ENCODE peak calls at places on chromosomes 16 and 17, in six cellular contexts. G is colonic mucosa, T is PC-9, L is neural progenitor cell, I is SK-N-SH, U is adrenal gland. B is an unnamed sample. For H3K4me1, the result is how much of the 10 kb centered on the place peaks cover.

GRCh38 chr17:73936908-73937627 is 266.4 kb upstream of the RPL38 start:
- DNase-seq in I (no peak), T (no peak), U (no peak), L (no peak), G (no peak), B (no peak)

GRCh38 chr17:59234631-59235030 is 14.3 kb downstream of the GDPD1 start:
- DNase-seq in T (no peak), G (no peak), I (no peak), L (no peak), U (no peak), B (no peak)

GRCh38 chr17:74757502-74757901 is 9.1 kb downstream of the NHERF1 start:
- DNase-seq in U (no peak), T (peak), I (peak), L (no peak), G (no peak), B (no peak)

GRCh38 chr16:81004646-81005353 is 1.9 kb downstream of the CMC2 start:
- DNase-seq in I (peak), G (peak), L (peak), T (peak), U (peak), B (peak)

GRCh38 chr17:37060094-37060493 is 111.3 kb downstream of the AATF start:
- DNase-seq in T (no peak), U (no peak), I (no peak), L (no peak), G (no peak), B (no peak)

GRCh38 chr16:645852-646678 is 3.1 kb upstream of the WDR90 start:
- DNase-seq in T (peak), I (no peak), L (no peak), G (no peak), U (peak), B (no peak)

GRCh38 chr17:41048441-41048840 is 1.3 kb upstream of the KRTAP2-1 start:
- DNase-seq in T (peak), I (no peak), L (no peak), G (no peak), U (no peak), B (no peak)

GRCh38 chr17:39963826-39964225 is 1.0 kb downstream of the GSDMA start:
- DNase-seq in G (no peak), U (no peak), L (no peak), T (peak), I (no peak), B (no peak)

GRCh38 chr16:66741971-66742396 is 9.4 kb downstream of the DYNC1LI2 start:
- DNase-seq in U (no peak), I (no peak), T (no peak), L (no peak), G (no peak), B (no peak)

GRCh38 chr16:88058136-88058535 is 106.9 kb downstream of the BANP start:
- DNase-seq in I (no peak), U (no peak), T (no peak), G (no peak), L (peak), B (no peak)

GRCh38 chr16:60137891-60138290 is 1403.8 kb upstream of the GOT2 start:
- DNase-seq in G (no peak), T (no peak), U (no peak), I (no peak), L (no peak), B (no peak)

GRCh38 chr16:15798671-15799070 is 58.2 kb downstream of the MYH11 start:
- DNase-seq in L (no peak), T (no peak), U (no peak), I (no peak), G (no peak), B (no peak)

GRCh38 chr16:89338863-89339262 is 121.4 kb downstream of the ZNF778 start:
- DNase-seq in T (no peak), I (no peak), G (no peak), U (no peak), L (no peak), B (no peak)

GRCh38 chr16:55555436-55555835 is 11.0 kb upstream of the CAPNS2 start:
- DNase-seq in G (no peak), T (no peak), U (no peak), I (no peak), L (no peak), B (no peak)

GRCh38 chr17:66541461-66542182 is 239.2 kb downstream of the PRKCA start:
- DNase-seq in I (peak), T (no peak), L (no peak), U (no peak), G (peak), B (no peak)

GRCh38 chr16:50304467-50305440 is 38.4 kb downstream of the ADCY7 start:
- DNase-seq in I (peak), G (no peak), L (no peak), U (no peak), T (no peak), B (no peak)

GRCh38 chr16:75820672-75821071 is 94.4 kb upstream of the CPHXL start:
- DNase-seq in L (no peak), U (no peak), T (peak), I (no peak), G (no peak), B (no peak)

GRCh38 chr17:32693135-32693897 is 183.6 kb downstream of the MYO1D start:
- DNase-seq in L (no peak), G (no peak), T (no peak), I (peak), U (no peak), B (no peak)

GRCh38 chr17:76082326-76083251 is 3.6 kb downstream of the ZACN start:
- DNase-seq in L (no peak), U (no peak), T (no peak), G (no peak), I (peak), B (peak)

GRCh38 chr16:55453909-55454308 is 25.1 kb upstream of the MMP2 start:
- DNase-seq in I (no peak), T (no peak), G (no peak), L (no peak), U (no peak), B (no peak)

GRCh38 chr17:33986566-33986965 is 268.5 kb upstream of the CCL2 start:
- DNase-seq in U (no peak), I (no peak), G (no peak), L (no peak), T (no peak), B (no peak)

GRCh38 chr16:87201052-87201451 is 116.1 kb downstream of the C16orf95 start:
- DNase-seq in G (no peak), U (peak), I (no peak), L (no peak), T (no peak), B (peak)

GRCh38 chr17:4480929-4481898 is 17.5 kb upstream of the SPNS2 start:
- DNase-seq in L (no peak), T (no peak), G (peak), I (no peak), U (no peak), B (no peak)

GRCh38 chr17:69764137-69764536 is 310.9 kb upstream of the KCNJ16 start:
- DNase-seq in U (no peak), I (no peak), G (no peak), L (no peak), T (no peak), B (peak)

GRCh38 chr17:31631759-31632158 is 227.3 kb downstream of the COPRS start:
- DNase-seq in I (no peak), G (no peak), T (no peak), L (no peak), U (no peak), B (no peak)

GRCh38 chr17:66300956-66301355 is 1.5 kb upstream of the PRKCA start:
- DNase-seq in T (no peak), U (no peak), I (no peak), L (no peak), G (no peak), B (no peak)

GRCh38 chr17:55348749-55349354 is 72.8 kb downstream of the MMD start:
- DNase-seq in U (peak), L (peak), T (peak), G (peak), I (peak), B (peak)

GRCh38 chr16:54935411-54936085 is 4.9 kb downstream of the IRX5 start:
- DNase-seq in T (no peak), L (no peak), I (no peak), U (no peak), G (no peak), B (peak)

GRCh38 chr17:13001991-13002615 is 15.7 kb downstream of the ELAC2 start:
- DNase-seq in L (no peak), I (no peak), U (no peak), T (no peak), G (no peak), B (peak)

GRCh38 chr16:19833176-19833575 is 51.5 kb downstream of the GPRC5B start:
- DNase-seq in L (no peak), I (no peak), T (no peak), U (no peak), G (no peak), B (no peak)

GRCh38 chr17:30530346-30531025 is 53.3 kb downstream of the GOSR1 start:
- DNase-seq in T (no peak), I (no peak), G (no peak), L (no peak), U (no peak), B (no peak)

GRCh38 chr16:71441348-71441781 is 489 bp downstream of the TLE7 start:
- DNase-seq in G (no peak), U (no peak), I (peak), L (no peak), T (no peak), B (no peak)

GRCh38 chr17:80962356-80963329 is 29.0 kb upstream of the CHMP6 start:
- DNase-seq in U (no peak), I (no peak), G (no peak), T (no peak), L (no peak), B (no peak)

GRCh38 chr17:80965606-80966005 is 26.0 kb upstream of the CHMP6 start:
- DNase-seq in G (no peak), T (no peak), U (no peak), L (no peak), I (no peak), B (no peak)

GRCh38 chr17:80964231-80964856 is 27.3 kb upstream of the CHMP6 start:
- DNase-seq in L (peak), I (no peak), U (no peak), T (no peak), G (no peak), B (no peak)

GRCh38 chr17:80963812-80964211 is 27.8 kb upstream of the CHMP6 start:
- DNase-seq in L (no peak), I (no peak), G (no peak), U (no peak), T (no peak), B (no peak)

GRCh38 chr17:80964859-80965580 is 26.6 kb upstream of the CHMP6 start:
- DNase-seq in T (no peak), I (no peak), U (no peak), L (peak), G (no peak), B (no peak)
- H3K4me1 ChIP-seq in T (under half), I (under half), U (under half), L (under half), G (under half), B (under half)

GRCh38 chr17:10116676-10117075 is 81.7 kb downstream of the GAS7 start:
- DNase-seq in I (no peak), G (no peak), U (no peak), T (no peak), L (no peak), B (no peak)
- H3K4me1 ChIP-seq in I (under half), G (under half), U (under half), T (under half), L (under half), B (under half)

GRCh38 chr16:11735801-11736200 is 6.9 kb downstream of the TXNDC11 start:
- DNase-seq in T (no peak), G (no peak), U (no peak), I (no peak), L (no peak), B (no peak)

GRCh38 chr16:11736903-11737302 is 5.8 kb downstream of the TXNDC11 start:
- DNase-seq in T (no peak), L (no peak), G (no peak), U (no peak), I (no peak), B (no peak)

GRCh38 chr16:11734653-11735043 is 8.0 kb downstream of the TXNDC11 start:
- DNase-seq in I (no peak), G (no peak), L (no peak), T (no peak), U (no peak), B (no peak)

GRCh38 chr16:11737678-11738077 is 5.0 kb downstream of the TXNDC11 start:
- DNase-seq in U (no peak), I (no peak), T (no peak), L (no peak), G (no peak), B (no peak)

DNA sequence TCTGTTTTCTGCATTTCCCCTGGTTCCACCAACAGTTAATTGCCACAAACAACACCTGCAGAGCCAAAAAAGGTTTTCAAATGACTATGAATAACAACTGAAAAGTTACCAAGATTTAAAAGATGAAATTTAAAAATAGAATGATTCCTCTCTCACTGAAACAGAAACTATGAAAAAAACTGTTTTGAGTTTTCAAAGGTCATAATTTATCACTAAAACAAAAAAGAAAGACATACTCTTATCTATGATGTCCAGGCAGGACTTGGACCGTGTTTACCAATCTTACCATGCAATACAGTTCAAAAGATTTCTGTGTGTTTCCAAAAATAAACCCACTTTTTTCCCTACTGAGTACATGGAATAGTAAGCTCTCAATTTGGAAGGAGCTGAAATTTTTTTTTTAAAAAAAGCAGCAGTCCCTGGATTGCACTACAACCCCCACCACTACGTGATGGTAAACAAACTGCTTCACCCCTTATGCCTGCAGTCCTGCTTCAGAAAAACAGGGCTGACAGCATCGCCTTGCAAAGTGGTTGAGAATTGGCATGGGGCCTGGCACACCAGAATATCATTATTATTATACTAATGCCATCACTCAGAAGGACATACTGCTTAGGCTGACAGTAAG is 8.5 kb downstream of the TXNDC11 start:
- DNase-seq in L (no peak), T (no peak), G (no peak), I (no peak), U (peak), B (no peak)
- H3K4me1 ChIP-seq in L (under half), T (under half), G (under half), I (under half), U (under half), B (under half)

GRCh38 chr17:44998646-44999045 is 30.5 kb upstream of the C1QL1 start:
- DNase-seq in U (no peak), I (no peak), L (no peak), G (no peak), T (no peak), B (no peak)

GRCh38 chr17:45003877-45004276 is 35.8 kb upstream of the C1QL1 start:
- DNase-seq in G (no peak), T (no peak), U (no peak), I (no peak), L (peak), B (no peak)

GRCh38 chr17:44999433-44999832 is 31.3 kb upstream of the C1QL1 start:
- DNase-seq in T (no peak), G (no peak), L (no peak), U (no peak), I (no peak), B (no peak)

GRCh38 chr17:45004388-45004787 is 36.3 kb upstream of the C1QL1 start:
- DNase-seq in U (no peak), L (no peak), T (no peak), I (no peak), G (no peak), B (no peak)

DNA sequence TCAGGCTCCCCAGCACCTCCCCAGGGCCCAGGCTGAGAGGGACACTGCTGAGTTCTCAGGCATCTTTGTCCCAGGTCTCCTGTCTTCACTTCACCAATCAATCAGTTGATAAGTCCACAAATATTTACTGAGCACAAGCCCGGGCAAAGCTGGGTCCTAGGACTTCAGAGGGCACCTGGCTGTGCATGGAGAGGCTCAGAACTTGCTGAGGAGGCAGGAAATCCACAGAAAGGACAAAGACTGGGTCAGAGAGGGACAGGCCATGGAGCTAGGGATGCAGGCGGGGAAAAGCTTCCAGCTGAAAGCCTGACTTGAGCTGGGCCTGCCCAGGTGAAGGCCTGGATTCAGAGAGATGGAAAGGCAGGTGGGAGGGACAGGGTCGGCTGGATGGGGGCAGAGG is 33.2 kb upstream of the C1QL1 start:
- DNase-seq in L (no peak), G (no peak), T (no peak), U (no peak), I (no peak), B (no peak)
- H3K4me1 ChIP-seq in L (under half), G (under half), T (under half), U (under half), I (under half), B (under half)

DNA sequence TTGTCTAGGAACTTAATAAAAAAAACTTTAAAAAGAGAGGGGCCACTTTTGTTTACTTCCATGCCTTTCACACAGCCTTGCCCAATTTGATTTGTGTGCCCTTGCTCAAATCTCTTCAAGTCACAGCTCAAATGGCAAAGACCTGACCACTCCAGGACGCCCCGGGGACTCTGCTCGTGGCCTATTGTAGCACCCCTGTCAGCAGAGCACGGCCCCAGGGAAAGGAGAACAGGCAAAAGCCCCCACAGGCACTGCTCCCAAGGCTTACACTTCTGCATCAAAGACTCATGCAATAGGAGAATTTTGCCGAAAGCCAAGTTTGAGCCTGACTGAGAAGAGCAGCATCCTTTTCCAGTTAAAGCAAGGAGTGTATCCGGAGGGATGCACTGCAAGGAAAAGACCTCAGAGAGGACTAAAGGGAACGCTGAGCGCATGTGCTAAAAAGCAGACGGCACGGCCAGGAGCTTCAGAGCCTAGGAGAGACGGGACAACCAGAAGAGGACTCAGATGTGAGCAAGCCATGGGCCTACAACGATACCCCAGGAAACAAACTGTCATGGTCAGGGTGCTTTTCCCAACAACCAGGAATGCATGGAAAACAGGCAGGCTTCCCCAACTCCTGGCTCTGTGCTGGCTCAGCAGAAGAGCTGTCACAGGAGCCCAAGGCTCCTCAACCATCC is 8.2 kb downstream of the CREBBP start:
- DNase-seq in T (no peak), U (no peak), I (no peak), L (peak), G (no peak), B (no peak)
- H3K4me1 ChIP-seq in T (under half), U (under half), I (under half), L (half or more), G (under half), B (half or more)

DNA sequence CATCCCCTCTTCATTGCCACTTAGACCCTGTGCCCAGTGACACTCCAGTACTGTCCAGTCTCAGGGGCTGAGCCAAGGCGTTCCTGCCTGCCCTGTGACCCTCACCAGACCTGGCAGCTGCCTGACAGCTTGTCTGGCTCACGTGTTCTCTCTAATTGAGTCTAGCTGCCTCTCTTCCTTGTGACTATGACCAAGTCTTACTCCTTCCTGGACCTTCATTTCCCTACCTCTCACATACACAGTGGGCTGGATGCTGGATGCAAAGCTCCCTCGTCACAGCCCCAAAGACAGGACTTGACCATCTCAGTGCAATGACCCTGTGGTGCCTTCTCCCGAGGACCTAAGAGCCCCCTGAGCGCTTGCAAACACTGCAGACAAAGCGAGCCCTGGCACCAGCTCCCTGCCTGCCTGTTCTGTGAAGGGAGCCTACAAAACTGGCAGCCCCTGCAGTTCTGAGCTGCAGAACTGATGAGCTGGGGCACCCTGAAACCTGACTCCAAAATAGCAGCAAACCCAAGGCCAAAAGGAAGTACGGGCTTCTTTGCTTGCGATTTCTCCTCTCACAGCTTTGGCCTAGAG is 1.7 kb downstream of the DEXI start:
- DNase-seq in G (peak), I (no peak), T (no peak), U (peak), L (no peak), B (no peak)
- H3K4me1 ChIP-seq in G (under half), I (under half), T (under half), U (half or more), L (under half), B (under half)

DNA sequence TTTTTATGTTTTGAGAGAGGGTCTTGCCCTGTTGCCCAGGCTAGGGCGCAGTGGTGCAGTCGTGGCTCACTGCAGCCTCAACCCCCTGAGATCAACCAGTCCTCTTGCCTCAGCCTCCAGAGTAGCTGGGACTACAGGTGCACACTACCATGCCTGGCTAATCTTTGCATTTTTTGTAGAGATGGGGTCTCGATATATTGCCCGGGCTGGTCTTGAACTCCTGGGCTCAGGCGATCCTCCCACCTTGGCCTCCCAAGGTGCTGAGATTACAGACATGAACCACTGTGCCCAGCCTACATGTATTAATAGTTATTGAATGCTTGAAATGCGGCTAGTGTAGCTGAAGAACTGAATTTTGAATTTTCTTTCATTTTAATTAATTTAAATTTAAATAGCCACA is 12.2 kb downstream of the C1QTNF1 start:
- DNase-seq in I (no peak), L (no peak), U (no peak), G (no peak), T (no peak), B (no peak)
- H3K4me1 ChIP-seq in I (under half), L (under half), U (under half), G (under half), T (under half), B (under half)